ENCODE peak calls at places on chromosome 4, in four cellular contexts. M, A, I and S are unnamed samples.

GRCh38 chr4:3250956-3251690 is 2.2 kb downstream of the MSANTD1 start:
- DNase-seq in A (no peak), I (no peak), M (no peak), S (no peak)

GRCh38 chr4:23774932-23775331 is 114.9 kb downstream of the PPARGC1A start:
- DNase-seq in M (no peak), A (no peak), I (no peak), S (no peak)

GRCh38 chr4:140004580-140005314 is 149.2 kb downstream of the MAML3 start:
- DNase-seq in A (no peak), M (no peak), I (no peak), S (no peak)

GRCh38 chr4:110510955-110511544 is 35.1 kb downstream of the ENPEP start:
- DNase-seq in A (peak), M (peak), I (no peak), S (peak)

GRCh38 chr4:163587867-163588266 is 93.4 kb downstream of the TMA16 start:
- DNase-seq in A (peak), I (peak), M (no peak), S (peak)

GRCh38 chr4:21134994-21135393 is 434.7 kb downstream of the PACRGL start:
- DNase-seq in A (no peak), I (no peak), M (no peak), S (no peak)

GRCh38 chr4:52780627-52781354 is 29.6 kb upstream of the ERVMER34-1 start:
- DNase-seq in M (peak), I (no peak), A (no peak), S (peak)

GRCh38 chr4:137274404-137274803 is 257.9 kb downstream of the PCDH18 start:
- DNase-seq in I (no peak), A (no peak), M (no peak), S (no peak)

GRCh38 chr4:155609455-155610059 is 57.1 kb upstream of the GUCY1A1 start:
- DNase-seq in M (no peak), A (no peak), I (no peak), S (no peak)

GRCh38 chr4:11472535-11472934 is 43.8 kb upstream of the HS3ST1 start:
- DNase-seq in A (no peak), I (no peak), M (no peak), S (no peak)

GRCh38 chr4:45438047-45438446 is 685.8 kb downstream of the GABRG1 start:
- DNase-seq in A (no peak), M (no peak), I (no peak), S (no peak)

GRCh38 chr4:2388430-2389182 is 29.8 kb downstream of the ZFYVE28 start:
- DNase-seq in A (no peak), M (no peak), I (no peak), S (no peak)

GRCh38 chr4:176207839-176208238 is 12.5 kb upstream of the SPATA4 start:
- DNase-seq in M (no peak), I (no peak), A (no peak), S (no peak)

GRCh38 chr4:24777528-24777927 is 17.8 kb upstream of the SOD3 start:
- DNase-seq in M (no peak), I (no peak), A (no peak), S (no peak)

GRCh38 chr4:73676881-73677323 is 56.7 kb upstream of the RASSF6 start:
- DNase-seq in A (no peak), I (peak), M (no peak), S (no peak)

GRCh38 chr4:77449162-77449561 is 156.5 kb upstream of the CXCL13 start:
- DNase-seq in I (no peak), M (no peak), A (no peak), S (no peak)

GRCh38 chr4:16993966-16994840 is 95.8 kb upstream of the LDB2 start:
- DNase-seq in I (no peak), A (no peak), M (no peak), S (no peak)

GRCh38 chr4:47744253-47744652 is 93.6 kb downstream of the CORIN start:
- DNase-seq in I (no peak), M (no peak), A (no peak), S (no peak)

GRCh38 chr4:20253799-20254409 is 2.2 kb downstream of the SLIT2 start:
- DNase-seq in I (no peak), M (no peak), A (no peak), S (no peak)

DNA sequence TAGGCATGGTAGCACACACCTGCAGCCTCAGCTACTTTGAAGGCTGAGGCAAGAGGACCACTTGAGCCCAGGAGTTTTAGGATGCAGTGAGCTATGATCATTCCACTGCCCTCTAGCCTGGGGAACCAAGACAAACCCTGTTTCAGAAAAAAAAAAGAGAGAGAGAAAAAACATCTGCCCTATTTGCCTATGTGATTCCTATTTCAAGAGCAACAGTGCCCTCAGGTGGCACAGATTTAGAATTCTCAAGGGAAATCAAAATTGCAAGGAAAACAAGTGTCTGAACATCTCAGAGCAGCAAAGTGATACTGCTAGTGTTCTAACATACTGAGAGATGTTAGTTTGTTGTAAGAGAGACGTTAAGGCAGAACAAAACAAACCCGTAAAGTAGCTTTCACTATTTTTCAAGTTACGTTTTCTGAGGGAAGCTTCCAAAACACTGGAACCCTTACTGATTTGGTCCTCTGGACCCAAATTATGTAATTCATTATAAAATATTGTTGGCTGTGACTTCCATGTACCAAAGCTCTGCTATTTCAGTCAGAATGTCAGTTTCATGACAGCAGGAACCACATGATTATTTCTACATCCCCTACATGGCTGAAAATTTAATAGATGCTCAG is 7.9 kb downstream of the BDH2 start:
- DNase-seq in I (peak), M (peak), A (peak), S (peak)
- TF ChIP-seq TARDBP in I (no peak), M (no peak), A (no peak), S (no peak)

DNA sequence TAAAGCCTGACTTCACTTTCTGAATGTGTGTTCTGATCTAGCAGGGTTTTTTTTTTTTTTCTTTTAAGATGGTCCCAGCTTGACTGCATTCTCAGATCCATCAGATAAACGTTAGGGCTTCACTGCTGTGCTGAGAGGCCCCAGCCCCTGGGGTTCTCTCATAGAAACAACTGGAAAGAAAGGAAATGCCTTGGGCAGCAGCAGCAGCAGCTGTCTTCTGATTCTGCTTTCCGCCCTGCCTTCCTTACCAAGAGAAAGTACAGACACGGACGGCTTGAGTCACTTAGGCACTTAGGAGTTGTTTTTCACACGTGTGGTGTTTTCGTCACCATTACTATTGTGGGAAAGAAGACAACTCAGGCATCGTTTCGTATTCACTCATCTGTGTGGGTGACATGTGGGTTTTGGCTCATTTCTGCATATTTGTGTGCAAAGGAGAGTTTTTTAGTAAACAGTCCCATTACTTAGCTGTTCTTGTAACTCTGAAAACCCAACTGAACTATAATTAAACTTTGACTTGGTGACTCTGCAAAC is 172.0 kb downstream of the PTTG2 start:
- DNase-seq in M (no peak), A (no peak), I (peak), S (no peak)
- TF ChIP-seq TARDBP in M (no peak), A (no peak), I (no peak), S (no peak)

DNA sequence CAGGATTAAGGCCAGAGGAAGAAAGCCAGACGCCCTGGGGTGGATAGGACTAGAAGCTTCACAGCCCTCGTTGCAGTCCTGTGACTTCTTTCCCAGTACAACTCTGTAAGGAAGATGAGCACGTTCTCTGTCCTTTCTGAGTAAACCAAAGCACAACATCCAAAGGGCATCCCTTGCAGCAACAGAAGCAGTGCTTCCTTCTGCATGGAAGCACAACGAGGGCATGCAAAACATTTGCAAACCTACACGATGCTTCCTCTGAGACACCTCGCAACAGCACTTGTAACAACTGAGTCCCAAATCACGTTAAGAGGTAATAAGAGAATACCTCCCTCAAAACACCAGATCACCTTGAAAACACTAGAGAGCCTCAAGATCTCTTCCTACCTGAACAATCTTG is 335.7 kb upstream of the RASGEF1B start:
- DNase-seq in A (no peak), M (no peak), I (no peak), S (no peak)
- TF ChIP-seq TARDBP in A (no peak), M (no peak), I (no peak), S (no peak)

GRCh38 chr4:184388106-184388505 is 86.2 kb downstream of the IRF2 start:
- DNase-seq in A (no peak), I (no peak), M (no peak), S (no peak)

GRCh38 chr4:184385705-184386141 is 88.6 kb downstream of the IRF2 start:
- DNase-seq in A (peak), M (no peak), I (no peak), S (no peak)

GRCh38 chr4:184387351-184387750 is 87.0 kb downstream of the IRF2 start:
- DNase-seq in I (no peak), A (no peak), M (no peak), S (no peak)

GRCh38 chr4:184384810-184385557 is 89.4 kb downstream of the IRF2 start:
- DNase-seq in I (no peak), A (no peak), M (no peak), S (no peak)

GRCh38 chr4:184386271-184386781 is 88.0 kb downstream of the IRF2 start:
- DNase-seq in I (no peak), A (no peak), M (peak), S (no peak)
- TF ChIP-seq TARDBP in I (no peak), A (no peak), M (no peak), S (no peak)

GRCh38 chr4:99945718-99946345 is 586 bp downstream of the DNAJB14 start:
- DNase-seq in I (no peak), M (peak), A (peak), S (peak)
- TF ChIP-seq TARDBP in I (no peak), M (no peak), A (no peak), S (no peak)

DNA sequence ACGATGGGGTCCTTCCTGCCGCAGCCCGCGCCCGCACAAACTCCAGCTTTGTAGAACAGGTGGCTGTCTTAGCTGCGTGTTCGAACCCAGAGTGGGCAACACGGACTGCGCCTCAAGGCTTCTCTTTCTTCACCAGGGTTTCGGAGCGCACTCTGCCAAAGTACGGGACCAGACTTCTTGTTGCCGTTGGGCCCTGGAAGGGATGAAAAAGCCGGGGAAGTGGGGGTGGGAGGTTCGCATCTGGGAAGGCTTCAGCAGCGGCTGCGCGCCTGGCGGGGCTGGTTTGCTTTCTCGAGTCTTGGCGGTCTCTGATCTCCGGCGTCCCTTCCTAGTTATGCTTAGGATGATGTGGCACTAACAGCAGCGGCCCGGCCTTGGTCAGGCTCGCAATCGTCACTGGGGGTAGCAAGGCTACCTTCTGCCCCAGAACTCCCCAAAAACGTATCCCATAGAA is 673 bp downstream of the PARM1 start:
- DNase-seq in M (no peak), I (no peak), A (no peak), S (peak)
- TF ChIP-seq TARDBP in M (no peak), I (no peak), A (no peak), S (no peak)

GRCh38 chr4:91198951-91199350 is 1071.8 kb downstream of the CCSER1 start:
- DNase-seq in M (no peak), I (no peak), A (no peak), S (no peak)
- TF ChIP-seq TARDBP in M (no peak), I (no peak), A (no peak), S (no peak)

DNA sequence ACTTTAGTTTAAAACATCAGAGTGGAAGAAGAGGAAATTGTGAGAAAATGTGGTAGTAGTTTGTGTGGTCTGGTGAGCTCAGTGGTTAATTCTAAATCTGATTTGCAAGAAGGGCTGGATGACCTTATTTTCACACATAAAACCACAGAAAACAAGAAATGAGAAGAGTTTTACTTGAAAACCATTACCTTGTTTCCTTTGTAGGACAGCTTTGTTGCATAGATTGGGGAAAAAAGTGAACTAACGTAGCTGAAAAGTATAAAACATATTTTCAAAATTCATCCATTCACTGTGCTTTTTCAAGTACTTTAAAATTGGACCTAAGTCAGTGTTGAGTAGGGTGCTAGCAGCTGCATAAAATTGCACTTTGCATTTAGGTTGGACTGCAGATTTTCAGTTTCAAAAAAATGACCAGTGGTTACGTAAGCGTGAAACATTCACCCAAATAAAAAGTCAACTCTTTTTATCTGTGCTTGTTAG is 211.3 kb downstream of the ARHGAP10 start:
- DNase-seq in A (no peak), M (no peak), I (peak), S (no peak)
- TF ChIP-seq TARDBP in A (no peak), M (no peak), I (no peak), S (no peak)

DNA sequence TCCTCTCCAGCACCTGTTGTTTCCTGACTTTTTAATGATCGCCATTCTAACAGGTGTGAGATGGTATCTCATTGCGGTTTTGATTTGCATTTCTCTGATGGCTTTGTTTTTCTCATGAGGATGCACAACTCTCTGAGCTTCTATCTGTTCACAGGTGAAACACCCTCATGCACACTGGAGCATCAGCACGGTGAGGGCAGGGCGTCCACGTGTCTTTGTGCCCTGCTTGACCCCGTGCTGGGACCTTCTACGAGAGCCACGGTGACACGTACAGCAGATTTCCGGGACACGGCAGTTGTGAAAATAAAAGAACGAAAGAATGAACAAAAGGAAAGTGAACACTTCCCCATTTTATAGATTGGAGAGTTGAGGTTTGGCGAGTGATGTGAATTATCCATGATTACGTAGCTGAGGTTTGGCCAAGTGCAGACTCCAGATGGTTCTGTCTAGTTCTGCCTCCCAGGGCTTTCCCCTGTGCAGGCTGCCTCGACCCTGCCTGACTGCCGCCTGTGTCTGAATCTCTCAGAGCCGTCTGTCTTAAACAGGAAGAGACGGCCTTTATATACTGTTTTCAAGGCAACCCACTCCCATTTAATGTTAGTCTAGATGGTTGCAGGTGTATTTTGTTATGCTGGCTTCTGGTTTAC is 67.8 kb upstream of the SORBS2 start:
- DNase-seq in A (no peak), I (no peak), M (no peak), S (no peak)
- TF ChIP-seq TARDBP in A (no peak), I (no peak), M (no peak), S (no peak)

DNA sequence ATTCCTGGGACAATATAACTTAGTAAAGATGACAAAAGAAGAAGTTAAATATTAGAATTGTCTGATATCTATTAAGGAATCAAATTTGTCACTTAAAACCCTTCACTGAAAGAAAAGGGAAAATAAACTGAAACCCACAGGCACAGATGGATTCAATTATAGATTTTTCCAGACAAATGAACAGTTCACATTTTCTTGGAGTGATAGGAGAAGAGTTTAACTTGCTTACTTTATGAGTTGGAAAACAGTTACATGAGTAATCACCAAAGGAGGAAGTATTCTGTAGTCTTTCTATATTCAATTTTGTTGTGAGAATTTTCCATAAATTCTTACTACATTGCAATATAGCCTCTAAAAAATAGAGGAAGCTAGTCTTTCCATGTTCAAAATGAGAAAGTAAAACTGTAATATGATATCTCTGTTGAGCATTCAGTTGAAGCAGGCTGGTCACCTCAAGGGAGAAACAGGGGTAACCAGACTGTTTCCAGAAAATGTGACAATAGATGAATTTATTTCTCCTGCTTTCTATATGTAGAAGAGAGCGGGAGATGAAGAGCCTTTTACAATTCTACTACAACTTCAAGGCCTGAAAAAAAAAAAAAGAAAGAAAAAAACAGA is 330.3 kb upstream of the EPHA5 start:
- DNase-seq in I (no peak), M (no peak), A (no peak), S (no peak)
- TF ChIP-seq TARDBP in I (no peak), M (no peak), A (no peak), S (no peak)